ENCODE peak calls at places on chromosomes 6 and 20, in four cellular contexts. Y is HCT116, H is HepG2, C is SK-N-SH. Q is an unnamed sample.

GRCh38 chr20:47351643-47352331 is 4.7 kb downstream of the ZMYND8 start:
- DNase-seq in H (no peak), C (peak), Y (no peak), Q (no peak)

GRCh38 chr20:25077610-25078169 is 4.3 kb downstream of the VSX1 start:
- DNase-seq in C (peak), Y (no peak), H (peak), Q (no peak)

GRCh38 chr20:12152996-12153395 is 235.3 kb downstream of the BTBD3 start:
- DNase-seq in Y (no peak), C (no peak), H (peak), Q (no peak)

GRCh38 chr6:90940812-90941481 is 354.1 kb upstream of the MAP3K7 start:
- DNase-seq in H (peak), C (peak), Y (peak), Q (peak)

GRCh38 chr20:40205971-40206370 is 483.1 kb downstream of the MAFB start:
- DNase-seq in Y (no peak), H (no peak), C (no peak), Q (no peak)

GRCh38 chr6:21808551-21809181 is 215.1 kb downstream of the SOX4 start:
- DNase-seq in H (no peak), Y (no peak), C (no peak), Q (no peak)

GRCh38 chr6:14258695-14259655 is 141.4 kb downstream of the CD83 start:
- DNase-seq in Y (no peak), C (no peak), H (no peak), Q (no peak)

GRCh38 chr6:13063300-13063918 is 264.9 kb downstream of the TBC1D7 start:
- DNase-seq in C (no peak), H (no peak), Y (no peak), Q (no peak)

GRCh38 chr6:11410539-11411307 is 126.8 kb upstream of the TMEM170B start:
- DNase-seq in Y (no peak), H (no peak), C (peak), Q (no peak)

GRCh38 chr6:170393807-170394399 is 87.3 kb downstream of the FAM120B start:
- DNase-seq in C (no peak), H (no peak), Y (no peak), Q (no peak)

GRCh38 chr6:28643017-28643740 is 117.5 kb downstream of the GPX5 start:
- DNase-seq in Y (peak), H (peak), C (peak), Q (peak)

GRCh38 chr6:61711849-61712248 is 574.2 kb downstream of the KHDRBS2 start:
- DNase-seq in C (no peak), Y (no peak), H (no peak), Q (no peak)

GRCh38 chr20:2693996-2694471 is 1.5 kb downstream of the EBF4 start:
- DNase-seq in H (no peak), C (peak), Y (no peak), Q (no peak)

GRCh38 chr6:20709451-20709850 is 175.2 kb downstream of the CDKAL1 start:
- DNase-seq in Y (no peak), C (no peak), H (no peak), Q (no peak)

GRCh38 chr20:760751-761417 is 7.4 kb downstream of the SLC52A3 start:
- DNase-seq in C (peak), Y (peak), H (peak), Q (no peak)

GRCh38 chr20:53215166-53215565 is 243.0 kb downstream of the TSHZ2 start:
- DNase-seq in Y (no peak), C (no peak), H (no peak), Q (no peak)

DNA sequence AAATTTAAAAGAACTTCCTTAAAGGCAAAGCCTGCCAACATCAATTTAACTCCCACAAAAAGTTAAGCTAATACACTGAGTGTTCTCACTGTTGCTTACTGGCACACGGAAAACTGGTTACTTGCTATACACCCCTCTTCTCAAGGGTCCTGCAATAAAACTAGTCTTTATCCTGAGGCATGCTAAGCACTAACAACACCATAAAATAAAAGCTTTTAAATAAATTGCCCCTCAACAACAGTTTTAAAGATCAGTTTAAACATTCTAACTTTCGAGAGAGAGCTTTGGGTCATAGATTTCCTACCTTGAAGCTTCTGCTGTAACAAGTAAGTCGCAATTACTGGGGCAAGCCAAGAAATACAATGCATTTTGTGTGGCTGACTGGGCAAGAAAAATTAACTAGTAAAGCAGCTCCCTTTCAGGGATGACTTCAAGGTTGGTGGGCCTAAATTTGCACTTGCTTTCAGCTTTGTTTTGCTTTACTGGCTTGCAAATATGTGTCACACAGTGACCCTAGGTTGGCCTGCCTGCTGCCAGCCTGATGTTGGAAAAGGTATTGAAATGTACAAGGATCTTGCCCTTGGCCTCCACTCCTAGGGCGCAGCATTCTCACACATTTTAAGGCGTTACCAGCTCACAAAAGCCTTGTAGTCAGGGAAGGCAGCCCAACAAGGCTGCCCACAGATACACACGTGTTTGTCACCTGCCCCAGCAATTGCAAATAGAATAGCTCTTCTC is 4.0 kb upstream of the HEY2 start:
- DNase-seq in Y (no peak), H (no peak), C (no peak), Q (no peak)
- H3K27ac ChIP-seq in Y (no peak), H (no peak), C (no peak), Q (no peak)

DNA sequence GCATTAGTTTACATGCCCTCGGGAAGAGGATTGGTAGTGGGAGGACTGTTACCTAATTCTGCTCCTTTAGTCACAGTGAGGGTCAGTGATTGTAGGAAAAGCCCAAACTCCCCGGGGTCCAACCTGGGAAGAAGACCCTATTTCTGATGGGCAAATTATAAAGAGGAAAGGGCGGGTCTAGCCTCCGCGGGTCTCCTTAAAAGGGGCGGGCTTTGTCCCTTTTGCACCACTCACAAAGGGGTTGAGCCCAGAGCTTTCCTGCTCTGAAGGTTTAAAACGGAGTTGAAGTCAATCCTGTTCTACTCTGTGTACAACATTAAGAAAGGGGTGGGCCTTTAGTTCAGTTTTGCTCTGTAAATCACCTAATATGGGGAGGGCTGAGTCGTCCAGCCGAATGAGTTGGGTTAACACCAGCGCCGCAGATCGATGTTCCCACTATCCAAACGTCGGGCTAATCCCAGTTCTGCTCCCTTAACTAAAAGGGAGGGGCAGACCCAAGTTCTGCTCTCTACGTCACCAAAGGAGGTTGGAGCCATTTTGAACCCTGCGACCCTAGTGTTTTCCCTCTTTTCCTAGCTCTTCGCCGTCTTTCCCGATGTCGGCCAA is 920 bp upstream of the RNF5 start:
- DNase-seq in C (peak), Y (no peak), H (no peak), Q (no peak)
- TF ChIP-seq REST in C (no peak), Y (no peak), H (no peak), Q (no peak)

DNA sequence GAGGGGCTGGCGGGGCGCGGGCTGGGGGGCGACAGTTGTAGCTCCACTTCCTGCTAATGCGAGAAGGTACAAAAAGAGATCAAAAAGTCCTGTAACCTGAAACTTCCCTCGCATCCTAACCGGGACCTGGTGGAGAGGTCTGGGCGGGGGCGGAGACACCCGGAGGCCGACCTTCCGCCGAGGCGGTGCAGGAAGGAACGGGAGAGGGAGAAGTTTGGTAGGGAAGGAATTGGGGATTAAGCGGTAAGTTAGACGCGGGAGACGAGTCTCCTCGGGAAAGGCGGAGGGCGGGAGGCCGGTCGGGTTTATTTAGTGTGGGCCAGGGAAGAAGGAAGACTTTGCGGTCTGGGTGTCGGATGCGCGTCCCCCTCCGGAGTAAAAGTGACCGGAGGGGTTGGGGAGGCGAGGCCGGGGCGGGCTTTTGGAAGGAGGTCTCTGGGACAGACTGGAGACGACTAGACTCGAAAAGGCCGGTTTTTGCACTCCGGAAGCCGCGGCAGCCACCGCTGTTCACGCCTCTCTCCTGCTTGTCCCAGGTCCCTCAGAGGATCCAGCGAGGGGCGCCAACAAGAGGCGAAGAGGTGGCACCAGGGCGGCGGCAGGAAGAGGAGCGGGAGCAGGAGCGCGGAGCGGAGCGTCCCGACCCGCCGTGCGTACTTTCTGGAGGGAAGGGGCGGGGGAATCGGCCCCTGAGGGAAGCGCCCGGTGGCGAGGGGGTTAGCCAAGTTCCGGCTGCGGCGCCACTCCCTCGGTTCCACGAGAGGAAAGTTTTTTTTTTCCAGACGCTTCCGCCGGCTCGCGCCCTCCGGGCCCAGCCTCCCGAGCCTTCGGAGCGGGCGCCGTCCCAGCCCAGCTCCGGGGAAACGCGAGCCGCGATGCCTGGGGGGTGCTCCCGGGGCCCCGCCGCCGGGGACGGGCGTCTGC is 732 bp downstream of the TPBG start:
- DNase-seq in H (no peak), Y (peak), C (peak), Q (no peak)
- TF ChIP-seq SIN3A in H (no peak), Y (peak), C (no peak), Q (peak)

DNA sequence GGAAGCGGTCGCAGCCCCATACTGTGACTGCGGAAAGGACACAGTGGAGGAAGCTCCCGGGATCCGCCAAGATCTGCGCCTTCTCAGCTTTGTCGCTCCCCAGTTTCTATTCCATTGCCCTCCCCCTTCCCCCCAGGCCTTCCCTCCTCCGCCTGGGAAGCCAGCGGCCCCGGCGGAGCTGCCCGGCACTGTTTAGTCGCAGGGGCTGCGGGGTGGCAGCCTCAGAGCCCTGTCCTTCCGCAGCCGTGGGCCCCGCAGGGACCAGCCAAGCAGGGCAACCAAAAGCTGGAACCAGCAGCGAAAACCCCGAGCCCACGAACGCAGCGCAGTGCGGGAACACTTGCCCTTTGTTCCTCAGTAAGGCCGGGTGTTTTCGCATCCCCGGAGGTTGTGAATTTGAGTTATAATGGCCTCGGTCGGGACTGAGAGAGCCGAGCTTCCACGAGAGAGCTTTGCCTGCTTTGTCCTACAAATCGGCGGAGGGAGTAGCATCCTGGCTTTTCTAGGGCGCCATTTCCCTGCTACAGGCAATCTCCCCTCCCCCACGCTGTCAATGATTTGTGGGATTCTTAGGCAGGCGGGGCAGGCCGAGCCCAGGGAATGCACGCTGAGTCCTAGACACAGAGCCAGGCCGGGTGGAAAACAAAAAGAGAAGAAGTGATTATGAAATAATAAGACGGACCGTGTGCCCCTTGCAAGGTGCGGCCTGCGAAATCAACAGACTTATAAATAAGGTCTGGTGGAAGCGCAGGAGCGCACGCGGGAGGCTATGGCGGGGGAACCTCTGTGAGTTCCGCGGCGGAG is 4.0 kb upstream of the TUBB2B start:
- DNase-seq in Y (no peak), H (peak), C (peak), Q (no peak)
- H3K27ac ChIP-seq in Y (no peak), H (no peak), C (peak), Q (peak)

GRCh38 chr6:138525355-138525754 is 26.1 kb upstream of the NHSL1 start:
- DNase-seq in C (no peak), H (no peak), Y (no peak), Q (no peak)
- TF ChIP-seq REST in C (no peak), H (no peak), Y (no peak), Q (no peak)

GRCh38 chr6:63573140-63573898 is 1.0 kb downstream of the LOC128125822 start:
- DNase-seq in H (peak), Y (peak), C (peak), Q (no peak)

GRCh38 chr6:63572733-63573139 is 456 bp downstream of the LOC128125822 start:
- DNase-seq in C (peak), H (no peak), Y (no peak), Q (no peak)

GRCh38 chr6:63571883-63572732 is at the start of the genes LOC128125822 and PTP4A1:
- DNase-seq in C (peak), Y (peak), H (peak), Q (peak)

GRCh38 chr6:63574554-63574900 is 2.2 kb downstream of the LOC128125822 start:
- DNase-seq in Y (no peak), C (no peak), H (no peak), Q (no peak)

DNA sequence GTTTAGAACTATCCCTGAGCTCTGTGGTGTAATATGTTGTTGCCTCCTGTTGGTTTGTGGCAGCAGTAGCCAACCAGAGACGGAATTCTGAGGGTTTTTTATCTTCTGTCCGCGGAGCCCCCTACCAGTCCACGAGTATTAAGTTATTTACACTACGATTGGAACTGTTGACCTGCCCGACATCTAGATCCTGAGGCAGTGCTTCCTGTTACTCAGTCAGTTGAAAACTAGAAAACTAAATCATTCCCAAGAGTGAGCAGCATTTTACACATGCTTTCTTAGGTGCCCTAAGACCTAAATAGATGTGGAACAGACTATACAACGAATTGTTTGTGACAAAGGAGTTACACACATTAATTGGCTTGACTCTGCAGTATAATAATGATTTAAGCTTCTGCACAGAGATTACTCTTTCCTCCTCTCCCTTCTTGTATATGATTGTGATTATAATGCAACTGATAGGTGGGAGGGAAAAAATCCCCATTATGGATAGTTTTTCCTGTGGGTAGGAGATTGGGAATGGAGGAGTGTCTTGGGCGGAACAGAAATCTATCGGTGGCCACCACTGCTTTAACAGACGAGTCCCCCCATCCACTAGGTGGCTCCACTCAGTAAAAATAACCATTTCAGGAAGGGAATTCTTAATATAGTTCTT is 1.7 kb downstream of the LOC128125822 start:
- DNase-seq in Y (peak), C (peak), H (peak), Q (no peak)
- TF ChIP-seq SIN3A in Y (no peak), C (no peak), H (peak), Q (no peak)

Q was measured in Panc1.